ENCODE peak calls at places on chromosomes 3 and 15, in six cellular contexts. V, R, F, N, L and Z are unnamed samples.

GRCh38 chr3:124592658-124593441 is 137.4 kb upstream of the UMPS start:
- DNase-seq in V (peak; percentile 77), R (no peak), F (no peak), N (no peak), L (no peak), Z (no peak)

GRCh38 chr3:42653560-42654330 is at the start of gene ZBTB47:
- DNase-seq in V (peak; percentile 91), R (no peak), F (peak; percentile 87), N (no peak), L (no peak), Z (peak; percentile 43)

GRCh38 chr3:185225523-185225922 is 28.3 kb downstream of the EHHADH start:
- DNase-seq in V (no peak), R (no peak), F (no peak), N (no peak), L (no peak), Z (no peak)

GRCh38 chr3:61871646-61872045 is 310.3 kb downstream of the PTPRG start:
- DNase-seq in V (no peak), R (no peak), F (no peak), N (no peak), L (no peak), Z (no peak)

GRCh38 chr3:121870710-121871109 is 23.5 kb upstream of the SLC15A2 start:
- DNase-seq in V (no peak), R (no peak), F (no peak), N (no peak), L (no peak), Z (no peak)

GRCh38 chr3:51937014-51937413 is 4.7 kb downstream of the RRP9 start:
- DNase-seq in V (peak; percentile 58), R (no peak), F (no peak), N (no peak), L (no peak), Z (no peak)

GRCh38 chr3:122091602-122092006 is 36.4 kb downstream of the CD86 start:
- DNase-seq in V (no peak), R (no peak), F (no peak), N (no peak), L (no peak), Z (no peak)

GRCh38 chr15:74995182-74995778 is at the start of gene SCAMP5:
- DNase-seq in V (peak; percentile 97), R (peak; percentile 58), F (peak; percentile 93), N (peak; percentile 85), L (peak; percentile 99), Z (peak; percentile 100)

GRCh38 chr3:65971281-65972252 is 67.2 kb downstream of the MAGI1 start:
- DNase-seq in V (no peak), R (no peak), F (no peak), N (no peak), L (no peak), Z (no peak)

GRCh38 chr15:25780479-25781255 is 82.5 kb downstream of the ATP10A start:
- DNase-seq in V (peak; percentile 44), R (no peak), F (peak; percentile 15), N (no peak), L (no peak), Z (no peak)

GRCh38 chr15:67137319-67137718 is 71.9 kb downstream of the SMAD3 start:
- DNase-seq in V (no peak), R (no peak), F (no peak), N (no peak), L (no peak), Z (no peak)

GRCh38 chr3:99753268-99753975 is 64.2 kb upstream of the CMSS1 start:
- DNase-seq in V (no peak), R (peak; percentile 45), F (no peak), N (peak; percentile 82), L (peak; percentile 23), Z (peak; percentile 66)

GRCh38 chr3:74599564-74599963 is 14.9 kb downstream of the CNTN3 start:
- DNase-seq in V (no peak), R (no peak), F (no peak), N (no peak), L (no peak), Z (no peak)

GRCh38 chr3:105394177-105394576 is 27.5 kb downstream of the ALCAM start:
- DNase-seq in V (no peak), R (peak; percentile 85), F (no peak), N (no peak), L (no peak), Z (no peak)

GRCh38 chr3:74789111-74789510 is 174.7 kb upstream of the CNTN3 start:
- DNase-seq in V (no peak), R (no peak), F (no peak), N (peak; percentile 3), L (no peak), Z (no peak)

GRCh38 chr15:58311551-58311950 is 120.2 kb upstream of the LIPC start:
- DNase-seq in V (no peak), R (no peak), F (no peak), N (no peak), L (no peak), Z (no peak)

GRCh38 chr15:41791547-41791937 is 17.3 kb downstream of the MAPKBP1 start:
- DNase-seq in V (no peak), R (no peak), F (no peak), N (no peak), L (no peak), Z (no peak)

GRCh38 chr15:57861039-57861638 is 154.6 kb downstream of the POLR2M start:
- DNase-seq in V (no peak), R (peak; percentile 83), F (no peak), N (peak; percentile 59), L (peak; percentile 12), Z (peak; percentile 33)

GRCh38 chr15:92503458-92503857 is 109.8 kb downstream of the ST8SIA2 start:
- DNase-seq in V (no peak), R (no peak), F (no peak), N (no peak), L (no peak), Z (no peak)

GRCh38 chr15:94236638-94237037 is 5.3 kb downstream of the MCTP2 start:
- DNase-seq in V (no peak), R (no peak), F (no peak), N (no peak), L (no peak), Z (no peak)

GRCh38 chr3:139897759-139898158 is 37.2 kb upstream of the CLSTN2 start:
- DNase-seq in V (no peak), R (no peak), F (no peak), N (no peak), L (no peak), Z (no peak)

GRCh38 chr3:23203651-23204111 is 554 bp downstream of the UBE2E2 start:
- DNase-seq in V (peak; percentile 58), R (no peak), F (peak; percentile 60), N (no peak), L (peak; percentile 28), Z (peak; percentile 27)

GRCh38 chr15:93030430-93031102 is 58.4 kb downstream of the RGMA start:
- DNase-seq in V (peak; percentile 77), R (no peak), F (peak; percentile 78), N (peak; percentile 49), L (peak; percentile 77), Z (peak; percentile 85)

GRCh38 chr3:44981751-44982150 is 5.7 kb downstream of the EXOSC7 start:
- DNase-seq in V (no peak), R (no peak), F (no peak), N (no peak), L (no peak), Z (no peak)

GRCh38 chr3:150145659-150146058 is 175.0 kb upstream of the PFN2 start:
- DNase-seq in V (no peak), R (no peak), F (no peak), N (peak; percentile 23), L (no peak), Z (no peak)

GRCh38 chr3:5226783-5227182 is 39.3 kb downstream of the EDEM1 start:
- DNase-seq in V (no peak), R (peak; percentile 10), F (no peak), N (peak; percentile 16), L (no peak), Z (no peak)

GRCh38 chr3:38281895-38282686 is at the start of gene SLC22A14:
- DNase-seq in V (no peak), R (no peak), F (no peak), N (no peak), L (no peak), Z (peak; percentile 31)

GRCh38 chr15:47184003-47184404 is 533.3 kb upstream of the SEMA6D start:
- DNase-seq in V (peak; percentile 81), R (no peak), F (no peak), N (no peak), L (peak; percentile 65), Z (peak; percentile 26)

GRCh38 chr3:6601374-6601773 is 259.5 kb upstream of the GRM7 start:
- DNase-seq in V (no peak), R (no peak), F (no peak), N (no peak), L (no peak), Z (no peak)

GRCh38 chr3:13850161-13850945 is 29.5 kb downstream of the WNT7A start:
- DNase-seq in V (peak; percentile 90), R (no peak), F (no peak), N (no peak), L (peak; percentile 18), Z (no peak)

GRCh38 chr3:37197810-37198371 is 23.5 kb upstream of the LRRFIP2 start:
- DNase-seq in V (no peak), R (no peak), F (no peak), N (no peak), L (peak; percentile 14), Z (no peak)

GRCh38 chr3:61666615-61667320 is 105.4 kb downstream of the PTPRG start:
- DNase-seq in V (no peak), R (no peak), F (no peak), N (no peak), L (no peak), Z (no peak)

GRCh38 chr15:76376029-76376428 is 39.5 kb downstream of the ISL2 start:
- DNase-seq in V (no peak), R (no peak), F (no peak), N (no peak), L (peak; percentile 11), Z (peak; percentile 46)

GRCh38 chr3:193895409-193895808 is 240.5 kb upstream of the HES1 start:
- DNase-seq in V (no peak), R (no peak), F (no peak), N (no peak), L (no peak), Z (no peak)

GRCh38 chr15:80265021-80265420 is 13.0 kb upstream of the CTXND1 start:
- DNase-seq in V (no peak), R (no peak), F (no peak), N (no peak), L (no peak), Z (no peak)

GRCh38 chr15:88718731-88719130 is 79.9 kb downstream of the ISG20 start:
- DNase-seq in V (no peak), R (no peak), F (no peak), N (no peak), L (no peak), Z (no peak)

GRCh38 chr15:66659384-66659783 is 42.7 kb upstream of the SMAD6 start:
- DNase-seq in V (no peak), R (no peak), F (no peak), N (no peak), L (no peak), Z (no peak)

GRCh38 chr3:37543692-37544091 is 318.0 kb upstream of the CTDSPL start:
- DNase-seq in V (no peak), R (no peak), F (no peak), N (no peak), L (no peak), Z (no peak)

GRCh38 chr3:187822402-187822801 is 77.1 kb upstream of the BCL6 start:
- DNase-seq in V (no peak), R (no peak), F (no peak), N (no peak), L (no peak), Z (no peak)